ENCODE peak calls at places on chromosomes 11 and 22, in ten cellular contexts. K, Y, B, J, I, Z, F, M, G and A are unnamed samples.

GRCh38 chr11:118841469-118842222 is 42.0 kb upstream of the CXCR5 start:
- DNase-seq in G (no peak), Z (no peak), K (no peak), F (no peak), Y (no peak), M (no peak), B (no peak), I (peak), J (no peak), A (peak)

GRCh38 chr22:36052505-36052941 is 23.9 kb upstream of the RBFOX2 start:
- DNase-seq in Z (no peak), B (no peak), G (peak), J (no peak), Y (no peak), K (no peak), M (no peak), I (no peak), F (peak), A (no peak)

GRCh38 chr11:38791346-38791961 is 2193.4 kb upstream of the RAG2 start:
- DNase-seq in M (no peak), F (peak), K (peak), J (no peak), Y (peak), I (no peak), Z (no peak), B (peak), G (peak), A (no peak)

GRCh38 chr22:36221799-36222751 is 17.3 kb downstream of the APOL2 start:
- DNase-seq in F (peak), K (no peak), G (peak), I (peak), B (peak), Z (peak), M (no peak), J (no peak), Y (peak), A (peak)

GRCh38 chr11:57116654-57117053 is 65.1 kb upstream of the LRRC55 start:
- DNase-seq in M (no peak), Y (peak), J (peak), K (peak), I (no peak), Z (no peak), F (peak), B (peak), G (peak), A (no peak)

GRCh38 chr11:85123752-85124231 is 503.4 kb downstream of the DLG2 start:
- DNase-seq in I (no peak), B (no peak), M (no peak), G (no peak), Y (no peak), Z (no peak), F (no peak), K (no peak), J (no peak), A (no peak)

GRCh38 chr11:104918113-104918824 is 20.0 kb upstream of the CASP12 start:
- DNase-seq in K (peak), I (no peak), F (no peak), Z (no peak), J (no peak), B (no peak), M (no peak), G (no peak), Y (no peak), A (peak)

GRCh38 chr22:33829549-33830280 is 90.6 kb downstream of the LARGE1 start:
- DNase-seq in I (no peak), J (no peak), M (no peak), Z (no peak), G (peak), F (no peak), K (no peak), Y (no peak), B (no peak), A (no peak)

DNA sequence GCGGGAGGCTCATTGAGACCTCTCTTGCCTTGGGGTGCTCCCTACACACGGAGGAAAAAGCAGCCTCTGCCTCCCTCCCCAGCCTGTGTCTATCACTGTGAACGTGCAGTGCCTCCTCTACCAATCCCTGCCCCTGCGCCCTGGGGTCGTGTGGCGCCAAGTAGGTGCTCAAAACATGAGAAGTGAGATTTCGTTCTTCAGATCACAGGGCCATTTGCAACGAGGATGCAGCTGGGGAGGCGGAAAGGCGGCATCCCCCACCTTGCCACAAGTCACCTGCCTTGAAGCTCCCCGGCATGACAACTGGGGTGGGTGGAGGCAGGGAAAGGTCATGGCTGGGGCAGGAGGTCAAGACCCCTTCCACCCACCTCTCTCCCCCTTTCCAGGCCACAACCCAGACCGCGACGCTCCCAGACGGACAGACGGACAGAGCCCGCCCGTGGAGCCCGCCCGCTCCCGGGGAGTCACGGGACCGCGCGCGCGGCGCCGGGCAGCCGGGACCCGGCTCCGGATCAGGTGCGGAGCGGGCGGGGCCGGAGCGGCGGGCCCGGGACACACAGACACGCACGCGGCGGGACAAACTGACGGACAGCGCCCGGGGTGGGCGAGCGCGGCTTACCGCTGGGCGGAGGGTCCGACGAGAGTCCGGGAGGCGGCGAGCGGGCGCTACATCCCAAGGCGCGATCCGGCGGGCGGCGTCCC is 487 bp downstream of the KCNJ4 start:
- DNase-seq in J (no peak), B (no peak), F (no peak), I (no peak), G (peak), M (no peak), K (no peak), Y (no peak), Z (no peak), A (peak)
- H3K4me3 ChIP-seq in J (peak), B (peak), F (no peak), I (no peak), G (peak), M (peak), K (peak), Y (peak), Z (peak), A (no peak)

DNA sequence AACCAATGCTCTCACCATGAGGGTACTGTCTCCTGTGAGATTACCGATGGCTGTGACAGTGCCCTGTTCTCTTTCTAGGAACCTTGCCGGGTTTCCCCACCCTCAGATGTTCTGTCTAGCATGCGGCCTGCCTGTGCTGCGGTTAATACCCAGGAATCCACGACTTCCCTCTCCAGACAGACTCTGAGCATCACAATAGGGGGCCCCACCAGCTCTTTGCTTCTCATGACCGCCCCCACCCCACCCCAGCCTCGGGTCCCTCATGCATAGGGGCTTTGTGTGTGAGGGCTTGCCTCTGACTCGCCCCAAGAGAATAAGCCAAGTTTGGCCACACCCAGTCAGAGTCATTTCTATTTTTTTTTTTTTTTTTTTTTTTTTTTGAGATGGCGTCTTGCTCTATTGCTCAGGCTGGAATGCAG is 10.3 kb downstream of the PARVG start:
- DNase-seq in G (no peak), F (no peak), Z (no peak), M (no peak), I (no peak), J (no peak), B (no peak), Y (no peak), K (no peak), A (peak)
- H3K27ac ChIP-seq in G (no peak), F (no peak), Z (no peak), M (no peak), I (no peak), J (no peak), B (no peak), Y (no peak), K (no peak), A (no peak)

GRCh38 chr22:25451480-25452114 is 112.9 kb upstream of the GRK3 start:
- DNase-seq in G (no peak), K (no peak), Z (no peak), I (no peak), J (no peak), Y (no peak), B (no peak), F (no peak), M (no peak), A (no peak)

GRCh38 chr22:25452116-25452700 is 112.3 kb upstream of the GRK3 start:
- DNase-seq in F (no peak), K (no peak), Z (no peak), G (no peak), J (no peak), M (no peak), B (no peak), Y (no peak), I (no peak), A (no peak)

GRCh38 chr22:25447689-25448434 is 116.6 kb upstream of the GRK3 start:
- DNase-seq in B (peak), Z (peak), G (peak), M (peak), F (peak), J (peak), Y (peak), K (peak), I (peak), A (peak)

GRCh38 chr22:25448435-25449051 is 115.9 kb upstream of the GRK3 start:
- DNase-seq in F (no peak), I (no peak), Z (no peak), B (no peak), G (peak), M (no peak), J (no peak), K (no peak), Y (no peak), A (no peak)

GRCh38 chr22:25449781-25450317 is 114.6 kb upstream of the GRK3 start:
- DNase-seq in J (no peak), Y (no peak), G (no peak), B (no peak), M (no peak), I (no peak), K (no peak), F (no peak), Z (no peak), A (no peak)
- H3K4me3 ChIP-seq in J (no peak), Y (no peak), G (peak), B (no peak), M (peak), I (no peak), K (peak), F (no peak), Z (peak), A (no peak)

DNA sequence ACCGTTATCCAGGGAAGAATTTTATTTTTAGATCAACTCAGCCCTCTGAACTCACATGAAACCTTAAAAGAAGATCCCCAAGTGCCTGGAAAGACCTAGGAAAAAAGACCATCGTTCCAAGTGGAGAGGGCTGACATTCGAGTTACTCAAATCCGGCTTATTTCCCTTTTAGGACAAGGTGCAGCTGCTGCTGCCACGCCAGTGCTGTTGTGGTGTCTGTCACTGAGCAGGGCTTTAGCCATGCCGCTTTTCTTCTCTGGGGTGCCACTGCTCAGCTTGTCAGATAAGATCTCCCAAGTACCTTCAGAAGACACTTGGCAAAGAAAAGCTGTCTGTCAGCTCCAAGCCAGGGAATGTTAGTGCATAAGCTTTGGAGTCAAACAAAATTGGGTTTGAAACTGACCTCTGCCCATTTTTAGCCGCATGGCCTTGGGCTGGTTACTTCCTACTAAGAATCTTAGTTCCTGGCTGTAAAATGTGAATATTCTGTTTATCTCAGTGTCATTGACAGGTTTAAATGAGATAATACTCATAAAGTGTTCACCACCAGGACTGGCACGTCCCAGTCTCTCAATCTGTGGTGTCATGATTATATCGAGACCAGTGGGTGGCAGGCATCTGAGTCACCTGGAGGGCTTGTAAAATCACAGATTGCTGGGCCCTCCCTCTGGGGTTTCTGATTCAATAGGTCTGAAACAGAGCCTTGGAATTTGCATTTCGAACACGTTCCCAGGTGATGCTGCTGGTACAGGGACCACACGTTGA is 117.5 kb downstream of the PKNOX2 start:
- DNase-seq in Y (no peak), G (no peak), K (no peak), B (no peak), Z (no peak), I (no peak), J (no peak), M (no peak), F (no peak), A (no peak)
- H3K27ac ChIP-seq in Y (no peak), G (no peak), K (no peak), B (no peak), Z (no peak), I (no peak), J (no peak), M (no peak), F (no peak), A (no peak)

GRCh38 chr11:125685228-125685627 is 4.6 kb upstream of the ACRV1 start:
- DNase-seq in Y (no peak), F (no peak), K (no peak), B (no peak), I (no peak), Z (no peak), G (no peak), M (no peak), J (no peak), A (no peak)
- H3K4me3 ChIP-seq in Y (no peak), F (no peak), K (no peak), B (no peak), I (no peak), Z (no peak), G (peak), M (no peak), J (no peak), A (no peak)

GRCh38 chr11:95705485-95706124 is 84.0 kb downstream of the FAM76B start:
- DNase-seq in B (peak), G (peak), F (peak), J (peak), K (peak), M (peak), Z (peak), I (peak), Y (peak), A (peak)
- H3K27ac ChIP-seq in B (no peak), G (no peak), F (no peak), J (peak), K (no peak), M (no peak), Z (peak), I (no peak), Y (peak), A (no peak)